ENCODE peak calls at places on chromosomes 16 and 17, in nine cellular contexts. One of them, this sample, is unnamed.
A peak's percentile ranks its signal among the peaks of the same experiment; 100 is the strongest.

GRCh38 chr17:76667356-76667755 is 23.8 kb upstream of the ST6GALNAC1 start:
- DNase-seq in endodermal cell: no peak
- DNase-seq in GM23248: no peak
- DNase-seq in HCT116: no peak
- DNase-seq in endothelial cell of umbilical vein: no peak
- DNase-seq in IMR-90: no peak
- DNase-seq in mammary epithelial cell: no peak
- DNase-seq in DND-41: no peak
- DNase-seq in fibroblast of lung: no peak
- DNase-seq in this sample: no peak

GRCh38 chr17:33072421-33073175 is 81.0 kb downstream of the SPACA3 start:
- DNase-seq in endodermal cell: no peak
- DNase-seq in GM23248: peak; percentile 20
- DNase-seq in HCT116: no peak
- DNase-seq in endothelial cell of umbilical vein: no peak
- DNase-seq in IMR-90: no peak
- DNase-seq in mammary epithelial cell: no peak
- DNase-seq in DND-41: no peak
- DNase-seq in fibroblast of lung: no peak
- DNase-seq in this sample: no peak

GRCh38 chr17:81253358-81254131 is 14.4 kb downstream of the NDUFAF8 start:
- DNase-seq in endodermal cell: peak; percentile 85
- DNase-seq in GM23248: peak; percentile 42
- DNase-seq in HCT116: no peak
- DNase-seq in endothelial cell of umbilical vein: peak; percentile 43
- DNase-seq in IMR-90: peak; percentile 31
- DNase-seq in mammary epithelial cell: no peak
- DNase-seq in DND-41: peak; percentile 63
- DNase-seq in fibroblast of lung: peak; percentile 40
- DNase-seq in this sample: peak; percentile 55

GRCh38 chr17:79956853-79957252 is 78.8 kb downstream of the TBC1D16 start:
- DNase-seq in endodermal cell: peak; percentile 41
- DNase-seq in GM23248: no peak
- DNase-seq in HCT116: no peak
- DNase-seq in endothelial cell of umbilical vein: no peak
- DNase-seq in IMR-90: no peak
- DNase-seq in mammary epithelial cell: no peak
- DNase-seq in DND-41: no peak
- DNase-seq in fibroblast of lung: no peak
- DNase-seq in this sample: no peak

GRCh38 chr16:88444826-88445582 is 8.1 kb upstream of the ZFPM1 start:
- DNase-seq in endodermal cell: no peak
- DNase-seq in GM23248: no peak
- DNase-seq in HCT116: no peak
- DNase-seq in endothelial cell of umbilical vein: no peak
- DNase-seq in IMR-90: no peak
- DNase-seq in mammary epithelial cell: no peak
- DNase-seq in DND-41: no peak
- DNase-seq in fibroblast of lung: no peak
- DNase-seq in this sample: no peak

GRCh38 chr16:84005391-84005790 is 37.2 kb downstream of the SLC38A8 start:
- DNase-seq in endodermal cell: no peak
- DNase-seq in GM23248: no peak
- DNase-seq in HCT116: no peak
- DNase-seq in endothelial cell of umbilical vein: no peak
- DNase-seq in IMR-90: no peak
- DNase-seq in mammary epithelial cell: no peak
- DNase-seq in DND-41: no peak
- DNase-seq in fibroblast of lung: no peak
- DNase-seq in this sample: no peak

GRCh38 chr16:57667526-57668258 is 414 bp upstream of the ADGRG3 start:
- DNase-seq in endodermal cell: peak; percentile 74
- DNase-seq in GM23248: no peak
- DNase-seq in HCT116: no peak
- DNase-seq in endothelial cell of umbilical vein: no peak
- DNase-seq in IMR-90: peak; percentile 38
- DNase-seq in mammary epithelial cell: no peak
- DNase-seq in DND-41: no peak
- DNase-seq in fibroblast of lung: peak; percentile 11
- DNase-seq in this sample: no peak

GRCh38 chr17:28228109-28228840 is 90.7 kb upstream of the TMEM97 start:
- DNase-seq in endodermal cell: peak; percentile 83
- DNase-seq in GM23248: peak; percentile 28
- DNase-seq in HCT116: no peak
- DNase-seq in endothelial cell of umbilical vein: no peak
- DNase-seq in IMR-90: no peak
- DNase-seq in mammary epithelial cell: no peak
- DNase-seq in DND-41: no peak
- DNase-seq in fibroblast of lung: no peak
- DNase-seq in this sample: no peak

GRCh38 chr17:39208136-39208535 is 8.1 kb downstream of the RPL19 start:
- DNase-seq in endodermal cell: peak; percentile 69
- DNase-seq in GM23248: peak; percentile 43
- DNase-seq in HCT116: no peak
- DNase-seq in endothelial cell of umbilical vein: no peak
- DNase-seq in IMR-90: peak; percentile 53
- DNase-seq in mammary epithelial cell: no peak
- DNase-seq in DND-41: no peak
- DNase-seq in fibroblast of lung: no peak
- DNase-seq in this sample: no peak

GRCh38 chr17:9971991-9972390 is 66.9 kb upstream of the RCVRN start:
- DNase-seq in endodermal cell: peak; percentile 67
- DNase-seq in GM23248: peak; percentile 71
- DNase-seq in HCT116: no peak
- DNase-seq in endothelial cell of umbilical vein: no peak
- DNase-seq in IMR-90: peak; percentile 44
- DNase-seq in mammary epithelial cell: no peak
- DNase-seq in DND-41: no peak
- DNase-seq in fibroblast of lung: peak; percentile 71
- DNase-seq in this sample: peak; percentile 66

GRCh38 chr17:30551666-30552339 is 74.6 kb downstream of the GOSR1 start:
- DNase-seq in endodermal cell: peak; percentile 87
- DNase-seq in GM23248: no peak
- DNase-seq in HCT116: no peak
- DNase-seq in endothelial cell of umbilical vein: no peak
- DNase-seq in IMR-90: no peak
- DNase-seq in mammary epithelial cell: no peak
- DNase-seq in DND-41: no peak
- DNase-seq in fibroblast of lung: no peak
- DNase-seq in this sample: no peak

GRCh38 chr17:46817901-46818209 is 637 bp downstream of the WNT3 start:
- DNase-seq in endodermal cell: no peak
- DNase-seq in GM23248: no peak
- DNase-seq in HCT116: no peak
- DNase-seq in endothelial cell of umbilical vein: no peak
- DNase-seq in IMR-90: no peak
- DNase-seq in mammary epithelial cell: no peak
- DNase-seq in DND-41: no peak
- DNase-seq in fibroblast of lung: no peak
- DNase-seq in this sample: no peak

GRCh38 chr16:70738083-70738977 is 52.5 kb upstream of the MTSS2 start:
- DNase-seq in endodermal cell: peak; percentile 85
- DNase-seq in GM23248: peak; percentile 88
- DNase-seq in HCT116: no peak
- DNase-seq in endothelial cell of umbilical vein: peak; percentile 58
- DNase-seq in IMR-90: peak; percentile 93
- DNase-seq in mammary epithelial cell: peak; percentile 32
- DNase-seq in DND-41: no peak
- DNase-seq in fibroblast of lung: peak; percentile 96
- DNase-seq in this sample: no peak

GRCh38 chr16:70737377-70738082 is 51.7 kb upstream of the MTSS2 start:
- DNase-seq in endodermal cell: no peak
- DNase-seq in GM23248: peak; percentile 97
- DNase-seq in HCT116: no peak
- DNase-seq in endothelial cell of umbilical vein: no peak
- DNase-seq in IMR-90: peak; percentile 99
- DNase-seq in mammary epithelial cell: peak; percentile 67
- DNase-seq in DND-41: no peak
- DNase-seq in fibroblast of lung: peak; percentile 100
- DNase-seq in this sample: no peak

GRCh38 chr16:70734522-70734921 is 48.7 kb upstream of the MTSS2 start:
- DNase-seq in endodermal cell: no peak
- DNase-seq in GM23248: no peak
- DNase-seq in HCT116: no peak
- DNase-seq in endothelial cell of umbilical vein: no peak
- DNase-seq in IMR-90: no peak
- DNase-seq in mammary epithelial cell: no peak
- DNase-seq in DND-41: no peak
- DNase-seq in fibroblast of lung: no peak
- DNase-seq in this sample: no peak

GRCh38 chr16:70735141-70735979 is 49.5 kb upstream of the MTSS2 start:
- DNase-seq in endodermal cell: peak; percentile 87
- DNase-seq in GM23248: peak; percentile 94
- DNase-seq in HCT116: no peak
- DNase-seq in endothelial cell of umbilical vein: no peak
- DNase-seq in IMR-90: peak; percentile 90
- DNase-seq in mammary epithelial cell: no peak
- DNase-seq in DND-41: no peak
- DNase-seq in fibroblast of lung: peak; percentile 67
- DNase-seq in this sample: no peak

GRCh38 chr16:70736454-70737376 is 50.9 kb upstream of the MTSS2 start:
- DNase-seq in endodermal cell: peak; percentile 66
- DNase-seq in GM23248: peak; percentile 38
- DNase-seq in HCT116: no peak
- DNase-seq in endothelial cell of umbilical vein: no peak
- DNase-seq in IMR-90: peak; percentile 34
- DNase-seq in mammary epithelial cell: no peak
- DNase-seq in DND-41: no peak
- DNase-seq in fibroblast of lung: peak; percentile 28
- DNase-seq in this sample: no peak
- H3K9ac ChIP-seq in endodermal cell: no peak overlapping the region
- H3K9ac ChIP-seq in GM23248: peak overlapping the region; percentile 90
- H3K9ac ChIP-seq in HCT116: no peak overlapping the region
- H3K9ac ChIP-seq in endothelial cell of umbilical vein: no peak overlapping the region
- H3K9ac ChIP-seq in IMR-90: peak overlapping the region; percentile 19
- H3K9ac ChIP-seq in mammary epithelial cell: no peak overlapping the region
- H3K9ac ChIP-seq in DND-41: no peak overlapping the region
- H3K9ac ChIP-seq in fibroblast of lung: peak overlapping the region; percentile 80
- H3K9ac ChIP-seq in this sample: peak overlapping the region; percentile 46

GRCh38 chr17:40260528-40260927 is 27.2 kb upstream of the CDC6 start:
- DNase-seq in endodermal cell: no peak
- DNase-seq in GM23248: no peak
- DNase-seq in HCT116: no peak
- DNase-seq in endothelial cell of umbilical vein: no peak
- DNase-seq in IMR-90: no peak
- DNase-seq in mammary epithelial cell: no peak
- DNase-seq in DND-41: no peak
- DNase-seq in fibroblast of lung: no peak
- DNase-seq in this sample: no peak

GRCh38 chr17:40253565-40253964 is 34.1 kb upstream of the CDC6 start:
- DNase-seq in endodermal cell: no peak
- DNase-seq in GM23248: no peak
- DNase-seq in HCT116: no peak
- DNase-seq in endothelial cell of umbilical vein: no peak
- DNase-seq in IMR-90: no peak
- DNase-seq in mammary epithelial cell: no peak
- DNase-seq in DND-41: no peak
- DNase-seq in fibroblast of lung: no peak
- DNase-seq in this sample: no peak

GRCh38 chr17:40265337-40265736 is 22.3 kb upstream of the CDC6 start:
- DNase-seq in endodermal cell: no peak
- DNase-seq in GM23248: no peak
- DNase-seq in HCT116: no peak
- DNase-seq in endothelial cell of umbilical vein: no peak
- DNase-seq in IMR-90: no peak
- DNase-seq in mammary epithelial cell: no peak
- DNase-seq in DND-41: no peak
- DNase-seq in fibroblast of lung: no peak
- DNase-seq in this sample: no peak

GRCh38 chr17:40264458-40265185 is 23.1 kb upstream of the CDC6 start:
- DNase-seq in endodermal cell: peak; percentile 74
- DNase-seq in GM23248: no peak
- DNase-seq in HCT116: no peak
- DNase-seq in endothelial cell of umbilical vein: no peak
- DNase-seq in IMR-90: no peak
- DNase-seq in mammary epithelial cell: no peak
- DNase-seq in DND-41: no peak
- DNase-seq in fibroblast of lung: no peak
- DNase-seq in this sample: no peak

GRCh38 chr17:40259505-40259904 is 28.2 kb upstream of the CDC6 start:
- DNase-seq in endodermal cell: no peak
- DNase-seq in GM23248: no peak
- DNase-seq in HCT116: no peak
- DNase-seq in endothelial cell of umbilical vein: no peak
- DNase-seq in IMR-90: no peak
- DNase-seq in mammary epithelial cell: no peak
- DNase-seq in DND-41: no peak
- DNase-seq in fibroblast of lung: no peak
- DNase-seq in this sample: no peak
- H3K27ac ChIP-seq in endodermal cell: no peak overlapping the region
- H3K27ac ChIP-seq in GM23248: no peak overlapping the region
- H3K27ac ChIP-seq in HCT116: no peak overlapping the region
- H3K27ac ChIP-seq in endothelial cell of umbilical vein: no peak overlapping the region
- H3K27ac ChIP-seq in IMR-90: no peak overlapping the region
- H3K27ac ChIP-seq in mammary epithelial cell: no peak overlapping the region
- H3K27ac ChIP-seq in DND-41: no peak overlapping the region
- H3K27ac ChIP-seq in fibroblast of lung: no peak overlapping the region
- H3K27ac ChIP-seq in this sample: no peak overlapping the region

GRCh38 chr16:81625544-81626152 is 153.4 kb upstream of the PLCG2 start:
- DNase-seq in endodermal cell: no peak
- DNase-seq in GM23248: peak; percentile 71
- DNase-seq in HCT116: no peak
- DNase-seq in endothelial cell of umbilical vein: peak; percentile 96
- DNase-seq in IMR-90: peak; percentile 43
- DNase-seq in mammary epithelial cell: peak; percentile 91
- DNase-seq in DND-41: no peak
- DNase-seq in fibroblast of lung: no peak
- DNase-seq in this sample: peak; percentile 38
- H3K9ac ChIP-seq in endodermal cell: no peak overlapping the region
- H3K9ac ChIP-seq in GM23248: peak overlapping the region; percentile 35
- H3K9ac ChIP-seq in HCT116: peak overlapping the region; percentile 5
- H3K9ac ChIP-seq in endothelial cell of umbilical vein: peak overlapping the region; percentile 69
- H3K9ac ChIP-seq in IMR-90: no peak overlapping the region
- H3K9ac ChIP-seq in mammary epithelial cell: peak overlapping the region; percentile 72
- H3K9ac ChIP-seq in DND-41: no peak overlapping the region
- H3K9ac ChIP-seq in fibroblast of lung: no peak overlapping the region
- H3K9ac ChIP-seq in this sample: no peak overlapping the region

GRCh38 chr17:41917957-41918391 is 777 bp downstream of the ACLY start:
- DNase-seq in endodermal cell: peak; percentile 70
- DNase-seq in GM23248: peak; percentile 66
- DNase-seq in HCT116: no peak
- DNase-seq in endothelial cell of umbilical vein: peak; percentile 57
- DNase-seq in IMR-90: peak; percentile 31
- DNase-seq in mammary epithelial cell: peak; percentile 31
- DNase-seq in DND-41: peak; percentile 55
- DNase-seq in fibroblast of lung: peak; percentile 37
- DNase-seq in this sample: peak; percentile 78
- H3K27ac ChIP-seq in endodermal cell: peak overlapping the region; percentile 91
- H3K27ac ChIP-seq in GM23248: peak overlapping the region; percentile 90
- H3K27ac ChIP-seq in HCT116: peak overlapping the region; percentile 94
- H3K27ac ChIP-seq in endothelial cell of umbilical vein: peak overlapping the region; percentile 76
- H3K27ac ChIP-seq in IMR-90: peak overlapping the region; percentile 73
- H3K27ac ChIP-seq in mammary epithelial cell: peak overlapping the region; percentile 62
- H3K27ac ChIP-seq in DND-41: peak overlapping the region; percentile 89
- H3K27ac ChIP-seq in fibroblast of lung: peak overlapping the region; percentile 90
- H3K27ac ChIP-seq in this sample: peak overlapping the region; percentile 90

GRCh38 chr17:2056221-2057129 is 1.6 kb downstream of the HIC1 start:
- DNase-seq in endodermal cell: peak; percentile 88
- DNase-seq in GM23248: peak; percentile 71
- DNase-seq in HCT116: no peak
- DNase-seq in endothelial cell of umbilical vein: peak; percentile 37
- DNase-seq in IMR-90: peak; percentile 64
- DNase-seq in mammary epithelial cell: no peak
- DNase-seq in DND-41: no peak
- DNase-seq in fibroblast of lung: peak; percentile 74
- DNase-seq in this sample: no peak
- H3K9ac ChIP-seq in endodermal cell: no peak overlapping the region
- H3K9ac ChIP-seq in GM23248: peak overlapping the region; percentile 91
- H3K9ac ChIP-seq in HCT116: no peak overlapping the region
- H3K9ac ChIP-seq in endothelial cell of umbilical vein: peak overlapping the region; percentile 49
- H3K9ac ChIP-seq in IMR-90: peak overlapping the region; percentile 96
- H3K9ac ChIP-seq in mammary epithelial cell: no peak overlapping the region
- H3K9ac ChIP-seq in DND-41: no peak overlapping the region
- H3K9ac ChIP-seq in fibroblast of lung: peak overlapping the region; percentile 90
- H3K9ac ChIP-seq in this sample: peak overlapping the region; percentile 76

This sample was measured in colonic mucosa.